ENCODE peak calls at places on chromosome 20, in four cellular contexts. G is tibial nerve, C is GM20000, E is RWPE1. D is an unnamed sample.

GRCh38 chr20:50516935-50517816 is 7.0 kb downstream of the PTPN1 start:
- DNase-seq in G (no peak), C (no peak), E (no peak), D (no peak)

GRCh38 chr20:24696396-24696795 is 227.0 kb downstream of the SYNDIG1 start:
- DNase-seq in G (no peak), C (no peak), E (no peak), D (no peak)

GRCh38 chr20:57831992-57832585 is 122.3 kb upstream of the PMEPA1 start:
- DNase-seq in G (no peak), C (no peak), E (no peak), D (no peak)

GRCh38 chr20:49132995-49133451 is 55.1 kb downstream of the STAU1 start:
- DNase-seq in G (peak), C (peak), E (peak), D (no peak)

GRCh38 chr20:63696311-63696627 is 183 bp upstream of the TNFRSF6B start:
- DNase-seq in G (no peak), C (peak), E (peak), D (no peak)

GRCh38 chr20:63641792-63642517 is 11.3 kb downstream of the STMN3 start:
- DNase-seq in G (peak), C (peak), E (peak), D (peak)

GRCh38 chr20:62381842-62382241 is 5.1 kb upstream of the RPS21 start:
- DNase-seq in G (no peak), C (no peak), E (no peak), D (no peak)

GRCh38 chr20:64130876-64131275 is 23.5 kb upstream of the NPBWR2 start:
- DNase-seq in G (no peak), C (no peak), E (no peak), D (no peak)

GRCh38 chr20:44746367-44747165 is 901 bp downstream of the KCNK15 start:
- DNase-seq in G (no peak), C (no peak), E (no peak), D (no peak)

GRCh38 chr20:60206259-60206658 is 248.0 kb downstream of the CDH26 start:
- DNase-seq in G (no peak), C (peak), E (peak), D (no peak)

GRCh38 chr20:14820771-14821170 is 483.4 kb upstream of the FLRT3 start:
- DNase-seq in G (no peak), C (no peak), E (no peak), D (no peak)

GRCh38 chr20:43448748-43449535 is 8.8 kb upstream of the SRSF6 start:
- DNase-seq in G (peak), C (peak), E (peak), D (no peak)

GRCh38 chr20:53949319-53949839 is 121.0 kb downstream of the BCAS1 start:
- DNase-seq in G (no peak), C (peak), E (peak), D (no peak)

GRCh38 chr20:11585752-11586352 is 331.8 kb upstream of the BTBD3 start:
- DNase-seq in G (no peak), C (no peak), E (peak), D (no peak)

GRCh38 chr20:57662028-57662312 is 41.7 kb upstream of the ZBP1 start:
- DNase-seq in G (no peak), C (no peak), E (no peak), D (no peak)

GRCh38 chr20:57061058-57061900 is 205.2 kb downstream of the BMP7 start:
- DNase-seq in G (no peak), C (no peak), E (peak), D (no peak)

GRCh38 chr20:52305843-52306242 is 114.3 kb upstream of the ZFP64 start:
- DNase-seq in G (no peak), C (no peak), E (no peak), D (no peak)

GRCh38 chr20:47610945-47611250 is 109.2 kb downstream of the NCOA3 start:
- DNase-seq in G (no peak), C (no peak), E (no peak), D (no peak)

GRCh38 chr20:61837200-61837599 is 228.5 kb downstream of the TAF4 start:
- DNase-seq in G (no peak), C (no peak), E (no peak), D (no peak)

GRCh38 chr20:54510546-54511129 is 35.2 kb downstream of the DOK5 start:
- DNase-seq in G (no peak), C (no peak), E (no peak), D (peak)

GRCh38 chr20:19021406-19022117 is 190.9 kb upstream of the SLC24A3 start:
- DNase-seq in G (no peak), C (no peak), E (no peak), D (no peak)

GRCh38 chr20:62752671-62753501 is 43.4 kb upstream of the MRGBP start:
- DNase-seq in G (no peak), C (no peak), E (no peak), D (no peak)

GRCh38 chr20:6169251-6169650 is 46.4 kb upstream of the FERMT1 start:
- DNase-seq in G (no peak), C (no peak), E (peak), D (no peak)

GRCh38 chr20:7161690-7162089 is 394.2 kb downstream of the BMP2 start:
- DNase-seq in G (peak), C (no peak), E (peak), D (no peak)

GRCh38 chr20:60131375-60131774 is 173.2 kb downstream of the CDH26 start:
- DNase-seq in G (no peak), C (no peak), E (no peak), D (no peak)

GRCh38 chr20:13284830-13285229 is 63.8 kb downstream of the ISM1 start:
- DNase-seq in G (no peak), C (no peak), E (no peak), D (no peak)

GRCh38 chr20:62515826-62516225 is 40.0 kb upstream of the GATA5 start:
- DNase-seq in G (no peak), C (no peak), E (no peak), D (no peak)

GRCh38 chr20:3710703-3711417 is 1.5 kb downstream of the SIGLEC1 start:
- DNase-seq in G (peak), C (peak), E (peak), D (peak)

GRCh38 chr20:34951252-34951651 is 4.4 kb downstream of the GSS start:
- DNase-seq in G (no peak), C (no peak), E (peak), D (no peak)

GRCh38 chr20:308427-309038 is 11.2 kb downstream of the ZCCHC3 start:
- DNase-seq in G (no peak), C (no peak), E (peak), D (no peak)

GRCh38 chr20:58568441-58568931 is 53.3 kb upstream of the APCDD1L start:
- DNase-seq in G (no peak), C (no peak), E (no peak), D (no peak)

GRCh38 chr20:58523072-58523681 is 8.0 kb upstream of the APCDD1L start:
- DNase-seq in G (no peak), C (no peak), E (no peak), D (no peak)

GRCh38 chr20:16684416-16684815 is 45.4 kb upstream of the SNRPB2 start:
- DNase-seq in G (no peak), C (no peak), E (no peak), D (no peak)

GRCh38 chr20:4243071-4243470 is 227.7 kb upstream of the RNF24 start:
- DNase-seq in G (no peak), C (no peak), E (no peak), D (no peak)

GRCh38 chr20:43762911-43763310 is 36.1 kb upstream of the GTSF1L start:
- DNase-seq in G (no peak), C (no peak), E (no peak), D (no peak)

GRCh38 chr20:6711950-6712634 is 55.4 kb upstream of the BMP2 start:
- DNase-seq in G (no peak), C (no peak), E (no peak), D (no peak)

DNA sequence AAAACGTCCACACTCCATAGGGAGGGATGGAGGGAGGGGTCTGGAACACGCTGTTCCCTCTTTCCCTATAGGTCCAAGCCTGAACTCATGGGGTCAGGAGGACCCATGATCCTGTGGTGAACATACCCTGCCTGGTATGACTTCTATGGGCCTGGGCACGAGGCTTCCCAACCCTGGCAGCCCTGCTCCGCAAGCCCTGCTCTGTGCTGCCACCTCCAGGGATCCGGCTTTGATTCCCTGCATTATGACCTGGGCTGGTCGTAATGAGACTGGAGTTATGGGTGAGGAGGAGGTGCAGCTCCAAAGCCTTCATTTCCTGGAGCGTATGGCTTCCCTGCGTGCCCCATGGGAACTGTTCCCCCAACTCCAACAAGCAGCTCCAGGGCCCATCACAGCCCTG is 54.9 kb downstream of the CDH22 start:
- DNase-seq in G (no peak), C (no peak), E (peak), D (peak)
- TF ChIP-seq CTCF in G (no peak), C (no peak), E (no peak), D (no peak)

DNA sequence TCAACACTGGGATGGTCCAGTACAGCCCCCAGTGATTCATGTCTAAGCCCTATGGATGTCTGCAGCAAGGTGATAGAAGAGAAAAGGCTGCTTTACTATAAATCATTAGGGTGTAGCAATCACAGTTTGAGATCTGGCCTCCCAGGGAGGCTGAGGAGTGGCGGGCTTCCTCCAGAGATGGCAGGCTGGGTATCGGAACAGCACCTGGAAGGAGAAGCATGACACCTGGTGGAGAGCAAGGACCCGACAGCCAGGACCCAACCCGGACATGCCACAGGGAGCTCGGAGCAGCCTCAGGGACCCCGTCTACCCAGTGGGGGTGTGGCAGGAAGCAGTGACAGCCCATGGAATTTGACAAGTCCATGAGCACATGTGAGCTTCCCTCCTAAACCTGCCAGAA is 114.8 kb upstream of the CD93 start:
- DNase-seq in G (no peak), C (peak), E (peak), D (no peak)
- TF ChIP-seq CTCF in G (no peak), C (no peak), E (peak), D (peak)

DNA sequence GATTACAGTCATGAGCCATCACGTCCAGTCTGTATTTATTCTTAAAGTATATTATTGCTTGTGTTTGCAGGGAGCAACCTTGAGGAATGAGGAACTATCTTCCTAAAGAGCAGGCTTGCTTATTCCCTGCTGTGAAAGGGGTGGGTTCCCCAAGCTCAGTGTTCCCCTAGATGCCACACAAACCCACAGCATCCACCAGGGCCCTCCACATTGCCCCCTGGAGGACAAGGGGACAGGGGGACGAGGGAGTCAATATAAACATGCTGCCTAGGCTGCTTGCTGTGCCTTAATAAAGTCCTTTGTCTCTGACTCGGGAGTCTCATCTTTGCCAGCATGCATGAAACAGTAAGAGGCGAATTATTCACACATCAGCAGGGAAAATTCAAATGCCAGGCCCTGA is 8.0 kb upstream of the IDH3B start:
- DNase-seq in G (no peak), C (no peak), E (no peak), D (no peak)
- TF ChIP-seq CTCF in G (no peak), C (peak), E (no peak), D (no peak)

GRCh38 chr20:1507276-1507675 is 16.1 kb upstream of the SIRPB2 start:
- DNase-seq in G (no peak), C (no peak), E (no peak), D (no peak)

GRCh38 chr20:1500496-1500895 is 9.3 kb upstream of the SIRPB2 start:
- DNase-seq in G (no peak), C (no peak), E (no peak), D (no peak)

GRCh38 chr20:1505361-1505760 is 14.1 kb upstream of the SIRPB2 start:
- DNase-seq in G (no peak), C (no peak), E (peak), D (no peak)

GRCh38 chr20:1505871-1506270 is 14.7 kb upstream of the SIRPB2 start:
- DNase-seq in G (no peak), C (no peak), E (peak), D (no peak)

GRCh38 chr20:1503564-1504227 is 12.5 kb upstream of the SIRPB2 start:
- DNase-seq in G (peak), C (peak), E (peak), D (peak)
- TF ChIP-seq CTCF in G (peak), C (peak), E (peak), D (peak)

GRCh38 chr20:17889226-17889625 is 79.4 kb downstream of the SNX5 start:
- DNase-seq in G (no peak), C (no peak), E (no peak), D (no peak)
- TF ChIP-seq CTCF in G (no peak), C (no peak), E (no peak), D (no peak)

D was measured in gastrocnemius medialis.